ENCODE peak calls at places on chromosomes 16 and 17, in seven cellular contexts. One of them, this sample, is unnamed. For H3K4me1, the result is how much of the 10 kb centered on the place peaks cover.

GRCh38 chr17:52986056-52986662 is 827.6 kb upstream of the CA10 start:
- DNase-seq in neural progenitor cell: peak
- DNase-seq in IMR-90: no peak
- DNase-seq in fibroblast of lung: no peak
- DNase-seq in GM23248: no peak
- DNase-seq in kidney: no peak
- DNase-seq in HCT116: no peak
- DNase-seq in this sample: no peak

GRCh38 chr17:57889892-57890856 is 40.3 kb upstream of the MRPS23 start:
- DNase-seq in neural progenitor cell: no peak
- DNase-seq in IMR-90: peak
- DNase-seq in fibroblast of lung: peak
- DNase-seq in GM23248: peak
- DNase-seq in kidney: peak
- DNase-seq in HCT116: peak
- DNase-seq in this sample: peak

GRCh38 chr17:60315650-60316049 is 76.3 kb downstream of the USP32 start:
- DNase-seq in neural progenitor cell: no peak
- DNase-seq in IMR-90: no peak
- DNase-seq in fibroblast of lung: no peak
- DNase-seq in GM23248: no peak
- DNase-seq in kidney: no peak
- DNase-seq in HCT116: no peak
- DNase-seq in this sample: no peak

GRCh38 chr16:49048557-49048956 is 233.1 kb downstream of the CBLN1 start:
- DNase-seq in neural progenitor cell: no peak
- DNase-seq in IMR-90: peak
- DNase-seq in fibroblast of lung: peak
- DNase-seq in GM23248: peak
- DNase-seq in kidney: no peak
- DNase-seq in HCT116: peak
- DNase-seq in this sample: no peak

GRCh38 chr16:57977418-57978069 is 6.6 kb upstream of the CNGB1 start:
- DNase-seq in neural progenitor cell: peak
- DNase-seq in IMR-90: no peak
- DNase-seq in fibroblast of lung: no peak
- DNase-seq in GM23248: no peak
- DNase-seq in kidney: peak
- DNase-seq in HCT116: no peak
- DNase-seq in this sample: no peak

GRCh38 chr16:85750021-85750826 is 672 bp downstream of the C16orf74 start:
- DNase-seq in neural progenitor cell: peak
- DNase-seq in IMR-90: peak
- DNase-seq in fibroblast of lung: peak
- DNase-seq in GM23248: peak
- DNase-seq in kidney: peak
- DNase-seq in HCT116: no peak
- DNase-seq in this sample: peak

GRCh38 chr16:55039042-55039441 is 108.4 kb downstream of the IRX5 start:
- DNase-seq in neural progenitor cell: no peak
- DNase-seq in IMR-90: no peak
- DNase-seq in fibroblast of lung: no peak
- DNase-seq in GM23248: no peak
- DNase-seq in kidney: no peak
- DNase-seq in HCT116: no peak
- DNase-seq in this sample: no peak

GRCh38 chr16:48292452-48292851 is 45.1 kb upstream of the ABCC11 start:
- DNase-seq in neural progenitor cell: no peak
- DNase-seq in IMR-90: no peak
- DNase-seq in fibroblast of lung: no peak
- DNase-seq in GM23248: no peak
- DNase-seq in kidney: no peak
- DNase-seq in HCT116: no peak
- DNase-seq in this sample: no peak

GRCh38 chr17:55570360-55570759 is 59.1 kb upstream of the SMIM36 start:
- DNase-seq in neural progenitor cell: no peak
- DNase-seq in IMR-90: no peak
- DNase-seq in fibroblast of lung: no peak
- DNase-seq in GM23248: peak
- DNase-seq in kidney: peak
- DNase-seq in HCT116: no peak
- DNase-seq in this sample: no peak

GRCh38 chr17:65115721-65116312 is 21.4 kb upstream of the RGS9 start:
- DNase-seq in neural progenitor cell: no peak
- DNase-seq in IMR-90: no peak
- DNase-seq in fibroblast of lung: no peak
- DNase-seq in GM23248: no peak
- DNase-seq in kidney: no peak
- DNase-seq in HCT116: no peak
- DNase-seq in this sample: no peak

GRCh38 chr16:11546522-11547485 is 39.9 kb downstream of the LITAF start:
- DNase-seq in neural progenitor cell: no peak
- DNase-seq in IMR-90: peak
- DNase-seq in fibroblast of lung: peak
- DNase-seq in GM23248: peak
- DNase-seq in kidney: no peak
- DNase-seq in HCT116: no peak
- DNase-seq in this sample: peak

GRCh38 chr17:77649717-77650211 is 308.7 kb upstream of the TNRC6C start:
- DNase-seq in neural progenitor cell: no peak
- DNase-seq in IMR-90: no peak
- DNase-seq in fibroblast of lung: peak
- DNase-seq in GM23248: peak
- DNase-seq in kidney: no peak
- DNase-seq in HCT116: peak
- DNase-seq in this sample: no peak

GRCh38 chr17:17749921-17750320 is 68.7 kb downstream of the RAI1 start:
- DNase-seq in neural progenitor cell: peak
- DNase-seq in IMR-90: peak
- DNase-seq in fibroblast of lung: peak
- DNase-seq in GM23248: peak
- DNase-seq in kidney: no peak
- DNase-seq in HCT116: peak
- DNase-seq in this sample: peak

DNA sequence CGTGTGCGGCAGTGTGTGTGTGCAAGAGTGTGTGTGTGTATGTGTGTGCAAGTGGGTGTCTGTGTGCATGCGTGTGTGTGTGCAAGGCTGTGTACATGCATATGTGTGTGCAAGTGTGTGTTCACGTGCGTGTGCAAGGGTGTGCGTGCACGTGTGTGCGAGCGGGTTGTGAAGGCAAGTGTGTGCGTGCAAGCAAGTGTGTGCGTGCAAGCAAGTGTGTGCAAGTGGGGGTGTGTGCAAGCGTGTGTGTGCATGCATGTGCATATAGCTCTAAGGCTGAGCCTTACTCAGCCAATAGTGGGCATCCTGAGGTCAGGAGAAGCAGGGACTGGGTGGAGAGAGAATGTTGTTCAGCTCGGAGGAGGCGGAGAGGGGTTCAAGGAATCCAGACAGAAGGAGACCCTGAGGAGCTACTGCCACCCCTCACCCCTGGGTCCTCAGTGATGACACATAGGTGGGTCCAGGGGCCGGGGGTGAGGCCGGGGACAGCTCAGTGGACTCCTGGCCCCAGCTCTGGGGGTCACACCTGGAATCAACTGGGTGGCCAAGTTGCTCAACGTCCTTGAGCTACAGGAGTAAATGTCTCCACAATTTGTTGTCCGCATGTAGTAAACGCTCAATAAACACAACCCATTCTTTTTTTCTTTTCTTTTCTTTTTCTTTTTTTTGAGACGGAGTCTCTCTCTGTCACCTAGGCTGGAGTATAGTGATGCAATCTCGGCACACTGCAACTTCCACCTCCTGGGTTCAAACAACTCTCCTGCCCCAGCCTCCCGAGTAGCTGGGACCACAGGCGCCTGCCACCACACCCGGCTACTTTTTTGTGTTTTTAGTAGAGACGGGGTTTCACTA is 1.8 kb downstream of the PRR29 start:
- DNase-seq in neural progenitor cell: peak
- DNase-seq in IMR-90: no peak
- DNase-seq in fibroblast of lung: no peak
- DNase-seq in GM23248: no peak
- DNase-seq in kidney: no peak
- DNase-seq in HCT116: no peak
- DNase-seq in this sample: no peak
- H3K4me1 ChIP-seq in neural progenitor cell: under half
- H3K4me1 ChIP-seq in IMR-90: under half
- H3K4me1 ChIP-seq in fibroblast of lung: under half
- H3K4me1 ChIP-seq in GM23248: under half
- H3K4me1 ChIP-seq in kidney: under half
- H3K4me1 ChIP-seq in HCT116: under half
- H3K4me1 ChIP-seq in this sample: under half

GRCh38 chr17:30970757-30971567 is at the start of gene RNF135:
- DNase-seq in neural progenitor cell: peak
- DNase-seq in IMR-90: peak
- DNase-seq in fibroblast of lung: peak
- DNase-seq in GM23248: peak
- DNase-seq in kidney: peak
- DNase-seq in HCT116: peak
- DNase-seq in this sample: peak
- H3K9ac ChIP-seq in neural progenitor cell: no peak
- H3K9ac ChIP-seq in IMR-90: peak
- H3K9ac ChIP-seq in fibroblast of lung: peak
- H3K9ac ChIP-seq in GM23248: peak
- H3K9ac ChIP-seq in kidney: peak
- H3K9ac ChIP-seq in HCT116: peak
- H3K9ac ChIP-seq in this sample: peak

DNA sequence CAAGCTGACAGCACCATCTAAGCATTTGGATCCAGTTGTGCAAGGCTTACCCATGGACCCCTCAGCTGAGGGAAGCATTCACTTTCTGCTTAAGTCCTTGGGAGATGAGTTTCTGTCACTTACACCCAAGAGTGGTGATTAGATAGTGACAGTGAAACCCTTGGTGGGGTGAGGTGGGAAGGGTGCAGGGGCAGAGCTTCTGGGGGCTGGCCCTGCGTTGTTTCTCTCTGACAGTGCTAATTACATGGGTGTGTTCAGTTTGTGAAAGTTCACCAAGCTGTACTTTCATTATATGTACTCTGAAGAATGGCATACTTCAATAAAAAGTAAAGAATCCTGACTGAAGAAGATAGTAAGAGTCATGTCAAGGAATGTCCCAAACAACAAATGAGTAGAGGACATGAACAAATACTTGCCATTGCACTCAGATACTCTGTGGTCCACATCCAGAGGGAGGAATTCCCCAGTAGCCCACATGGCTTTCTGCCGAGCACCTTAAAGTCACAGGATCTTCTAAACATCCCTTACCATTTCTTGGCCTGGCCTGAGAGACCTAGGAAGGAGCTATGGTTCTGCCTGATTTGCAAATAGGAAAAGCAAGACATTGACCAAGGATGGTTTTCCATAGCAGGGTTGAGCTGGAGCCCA is 8.5 kb downstream of the CHST6 start:
- DNase-seq in neural progenitor cell: no peak
- DNase-seq in IMR-90: no peak
- DNase-seq in fibroblast of lung: no peak
- DNase-seq in GM23248: no peak
- DNase-seq in kidney: no peak
- DNase-seq in HCT116: no peak
- DNase-seq in this sample: no peak
- H3K4me3 ChIP-seq in neural progenitor cell: no peak
- H3K4me3 ChIP-seq in IMR-90: no peak
- H3K4me3 ChIP-seq in fibroblast of lung: no peak
- H3K4me3 ChIP-seq in GM23248: no peak
- H3K4me3 ChIP-seq in kidney: no peak
- H3K4me3 ChIP-seq in HCT116: no peak
- H3K4me3 ChIP-seq in this sample: no peak

GRCh38 chr16:28186752-28187151 is 25.0 kb downstream of the XPO6 start:
- DNase-seq in neural progenitor cell: no peak
- DNase-seq in IMR-90: peak
- DNase-seq in fibroblast of lung: peak
- DNase-seq in GM23248: peak
- DNase-seq in kidney: no peak
- DNase-seq in HCT116: no peak
- DNase-seq in this sample: peak
- H3K4me1 ChIP-seq in neural progenitor cell: under half
- H3K4me1 ChIP-seq in IMR-90: under half
- H3K4me1 ChIP-seq in fibroblast of lung: under half
- H3K4me1 ChIP-seq in GM23248: under half
- H3K4me1 ChIP-seq in kidney: under half
- H3K4me1 ChIP-seq in HCT116: under half
- H3K4me1 ChIP-seq in this sample: under half

GRCh38 chr17:1179635-1180433 is at the start of gene ABR:
- DNase-seq in neural progenitor cell: peak
- DNase-seq in IMR-90: peak
- DNase-seq in fibroblast of lung: no peak
- DNase-seq in GM23248: peak
- DNase-seq in kidney: no peak
- DNase-seq in HCT116: no peak
- DNase-seq in this sample: peak
- H3K9ac ChIP-seq in neural progenitor cell: peak
- H3K9ac ChIP-seq in IMR-90: peak
- H3K9ac ChIP-seq in fibroblast of lung: peak
- H3K9ac ChIP-seq in GM23248: peak
- H3K9ac ChIP-seq in kidney: no peak
- H3K9ac ChIP-seq in HCT116: peak
- H3K9ac ChIP-seq in this sample: peak

GRCh38 chr17:36657390-36657762 is 56.0 kb downstream of the MRM1 start:
- DNase-seq in neural progenitor cell: no peak
- DNase-seq in IMR-90: no peak
- DNase-seq in fibroblast of lung: no peak
- DNase-seq in GM23248: no peak
- DNase-seq in kidney: no peak
- DNase-seq in HCT116: no peak
- DNase-seq in this sample: no peak
- H3K4me3 ChIP-seq in neural progenitor cell: peak
- H3K4me3 ChIP-seq in IMR-90: no peak
- H3K4me3 ChIP-seq in fibroblast of lung: no peak
- H3K4me3 ChIP-seq in GM23248: peak
- H3K4me3 ChIP-seq in kidney: peak
- H3K4me3 ChIP-seq in HCT116: no peak
- H3K4me3 ChIP-seq in this sample: peak